ENCODE peak calls at places on chromosomes 11 and 22, in eight cellular contexts. One of them, this sample, is unnamed.

GRCh38 chr11:1205987-1206331 is 16.9 kb upstream of the MUC5B start:
- DNase-seq in stomach: no peak
- DNase-seq in cardiac muscle cell: no peak
- DNase-seq in tibial nerve: peak
- DNase-seq in right atrium auricular region: no peak
- DNase-seq in tibial artery: peak
- DNase-seq in left ventricle myocardium inferior: no peak
- DNase-seq in endodermal cell: no peak
- DNase-seq in this sample: no peak

GRCh38 chr11:103281301-103281700 is 172.1 kb downstream of the DYNC2H1 start:
- DNase-seq in stomach: no peak
- DNase-seq in cardiac muscle cell: no peak
- DNase-seq in tibial nerve: no peak
- DNase-seq in right atrium auricular region: no peak
- DNase-seq in tibial artery: no peak
- DNase-seq in left ventricle myocardium inferior: no peak
- DNase-seq in endodermal cell: no peak
- DNase-seq in this sample: no peak

GRCh38 chr22:23760056-23760455 is 2.7 kb upstream of the C22orf15 start:
- DNase-seq in stomach: no peak
- DNase-seq in cardiac muscle cell: no peak
- DNase-seq in tibial nerve: no peak
- DNase-seq in right atrium auricular region: no peak
- DNase-seq in tibial artery: no peak
- DNase-seq in left ventricle myocardium inferior: no peak
- DNase-seq in endodermal cell: no peak
- DNase-seq in this sample: no peak

GRCh38 chr11:1536065-1536843 is 35.8 kb downstream of the DUSP8 start:
- DNase-seq in stomach: no peak
- DNase-seq in cardiac muscle cell: no peak
- DNase-seq in tibial nerve: no peak
- DNase-seq in right atrium auricular region: no peak
- DNase-seq in tibial artery: no peak
- DNase-seq in left ventricle myocardium inferior: no peak
- DNase-seq in endodermal cell: no peak
- DNase-seq in this sample: no peak

GRCh38 chr22:37607912-37608476 is 640 bp upstream of the GGA1 start:
- DNase-seq in stomach: no peak
- DNase-seq in cardiac muscle cell: peak
- DNase-seq in tibial nerve: no peak
- DNase-seq in right atrium auricular region: no peak
- DNase-seq in tibial artery: no peak
- DNase-seq in left ventricle myocardium inferior: no peak
- DNase-seq in endodermal cell: peak
- DNase-seq in this sample: no peak

GRCh38 chr11:571802-572185 is 4.5 kb upstream of the PHRF1 start:
- DNase-seq in stomach: no peak
- DNase-seq in cardiac muscle cell: no peak
- DNase-seq in tibial nerve: no peak
- DNase-seq in right atrium auricular region: no peak
- DNase-seq in tibial artery: no peak
- DNase-seq in left ventricle myocardium inferior: no peak
- DNase-seq in endodermal cell: no peak
- DNase-seq in this sample: no peak

GRCh38 chr11:57873196-57873911 is 111.8 kb downstream of the CTNND1 start:
- DNase-seq in stomach: no peak
- DNase-seq in cardiac muscle cell: peak
- DNase-seq in tibial nerve: no peak
- DNase-seq in right atrium auricular region: no peak
- DNase-seq in tibial artery: no peak
- DNase-seq in left ventricle myocardium inferior: no peak
- DNase-seq in endodermal cell: no peak
- DNase-seq in this sample: no peak

GRCh38 chr11:62124186-62125113 is 639 bp downstream of the INCENP start:
- DNase-seq in stomach: no peak
- DNase-seq in cardiac muscle cell: peak
- DNase-seq in tibial nerve: no peak
- DNase-seq in right atrium auricular region: no peak
- DNase-seq in tibial artery: peak
- DNase-seq in left ventricle myocardium inferior: peak
- DNase-seq in endodermal cell: peak
- DNase-seq in this sample: no peak

GRCh38 chr22:31451709-31452571 is 37.7 kb downstream of the EIF4ENIF1 start:
- DNase-seq in stomach: no peak
- DNase-seq in cardiac muscle cell: peak
- DNase-seq in tibial nerve: no peak
- DNase-seq in right atrium auricular region: no peak
- DNase-seq in tibial artery: no peak
- DNase-seq in left ventricle myocardium inferior: no peak
- DNase-seq in endodermal cell: peak
- DNase-seq in this sample: peak

GRCh38 chr11:121741954-121742361 is 289.2 kb upstream of the SORL1-AS1 start:
- DNase-seq in stomach: no peak
- DNase-seq in cardiac muscle cell: peak
- DNase-seq in tibial nerve: peak
- DNase-seq in right atrium auricular region: peak
- DNase-seq in tibial artery: peak
- DNase-seq in left ventricle myocardium inferior: peak
- DNase-seq in endodermal cell: no peak
- DNase-seq in this sample: no peak

GRCh38 chr11:71218789-71219499 is 33.4 kb downstream of the SHANK2 start:
- DNase-seq in stomach: no peak
- DNase-seq in cardiac muscle cell: no peak
- DNase-seq in tibial nerve: no peak
- DNase-seq in right atrium auricular region: no peak
- DNase-seq in tibial artery: no peak
- DNase-seq in left ventricle myocardium inferior: no peak
- DNase-seq in endodermal cell: peak
- DNase-seq in this sample: no peak
- H3K4me3 ChIP-seq in stomach: no peak
- H3K4me3 ChIP-seq in cardiac muscle cell: no peak
- H3K4me3 ChIP-seq in tibial nerve: no peak
- H3K4me3 ChIP-seq in right atrium auricular region: no peak
- H3K4me3 ChIP-seq in tibial artery: no peak
- H3K4me3 ChIP-seq in left ventricle myocardium inferior: no peak
- H3K4me3 ChIP-seq in endodermal cell: no peak
- H3K4me3 ChIP-seq in this sample: no peak

DNA sequence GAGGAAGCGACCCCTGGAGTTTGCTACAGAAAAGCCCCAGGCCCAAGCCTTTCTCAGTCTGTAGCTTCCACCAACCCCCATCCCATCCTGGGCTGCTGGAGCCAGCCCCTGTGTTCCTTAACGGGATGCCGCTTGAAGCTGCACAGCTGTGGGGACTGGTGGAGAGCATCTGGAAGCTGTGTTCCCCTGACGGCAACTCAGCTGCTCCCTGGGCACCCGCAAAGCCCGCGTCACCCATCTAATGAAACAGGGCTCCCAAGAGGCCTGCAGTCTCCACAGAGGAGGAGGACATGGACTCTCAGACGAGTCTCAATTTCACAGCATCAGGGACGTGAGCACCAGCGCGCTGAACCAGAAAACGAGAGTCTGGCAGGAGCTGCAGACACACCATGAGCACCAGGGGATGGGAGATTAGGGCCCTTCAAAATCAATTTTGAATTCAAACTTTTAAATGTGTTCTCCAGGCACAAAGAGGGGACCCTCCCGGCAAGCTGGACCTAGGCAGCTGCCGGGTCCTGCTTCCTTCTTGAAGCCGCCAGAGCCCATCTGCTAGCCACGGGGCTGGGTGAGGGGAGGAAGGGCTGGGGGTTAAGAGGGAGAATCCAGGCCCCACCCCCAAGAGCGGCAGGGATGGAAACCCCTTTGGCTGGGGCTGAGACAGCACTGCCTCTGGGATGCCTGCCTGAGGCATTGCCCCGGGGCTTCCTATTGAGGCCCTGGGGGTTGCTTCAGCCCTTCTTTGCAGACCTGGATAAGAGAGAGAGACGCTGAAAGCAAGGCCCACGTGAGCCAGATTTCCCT is 21.0 kb downstream of the LMO1 start:
- DNase-seq in stomach: no peak
- DNase-seq in cardiac muscle cell: no peak
- DNase-seq in tibial nerve: no peak
- DNase-seq in right atrium auricular region: no peak
- DNase-seq in tibial artery: no peak
- DNase-seq in left ventricle myocardium inferior: no peak
- DNase-seq in endodermal cell: peak
- DNase-seq in this sample: no peak
- H3K4me3 ChIP-seq in stomach: no peak
- H3K4me3 ChIP-seq in cardiac muscle cell: no peak
- H3K4me3 ChIP-seq in tibial nerve: no peak
- H3K4me3 ChIP-seq in right atrium auricular region: no peak
- H3K4me3 ChIP-seq in tibial artery: no peak
- H3K4me3 ChIP-seq in left ventricle myocardium inferior: no peak
- H3K4me3 ChIP-seq in endodermal cell: no peak
- H3K4me3 ChIP-seq in this sample: no peak

GRCh38 chr11:95229199-95230053 is 1.6 kb downstream of the SESN3 start:
- DNase-seq in stomach: no peak
- DNase-seq in cardiac muscle cell: peak
- DNase-seq in tibial nerve: no peak
- DNase-seq in right atrium auricular region: no peak
- DNase-seq in tibial artery: no peak
- DNase-seq in left ventricle myocardium inferior: no peak
- DNase-seq in endodermal cell: no peak
- DNase-seq in this sample: peak
- H3K4me3 ChIP-seq in stomach: peak
- H3K4me3 ChIP-seq in cardiac muscle cell: peak
- H3K4me3 ChIP-seq in tibial nerve: peak
- H3K4me3 ChIP-seq in right atrium auricular region: peak
- H3K4me3 ChIP-seq in tibial artery: peak
- H3K4me3 ChIP-seq in left ventricle myocardium inferior: peak
- H3K4me3 ChIP-seq in endodermal cell: peak
- H3K4me3 ChIP-seq in this sample: peak

GRCh38 chr11:71999360-71999759 is 651 bp downstream of the IL18BP start:
- DNase-seq in stomach: peak
- DNase-seq in cardiac muscle cell: peak
- DNase-seq in tibial nerve: no peak
- DNase-seq in right atrium auricular region: no peak
- DNase-seq in tibial artery: no peak
- DNase-seq in left ventricle myocardium inferior: no peak
- DNase-seq in endodermal cell: no peak
- DNase-seq in this sample: no peak
- H3K4me3 ChIP-seq in stomach: peak
- H3K4me3 ChIP-seq in cardiac muscle cell: no peak
- H3K4me3 ChIP-seq in tibial nerve: peak
- H3K4me3 ChIP-seq in right atrium auricular region: no peak
- H3K4me3 ChIP-seq in tibial artery: peak
- H3K4me3 ChIP-seq in left ventricle myocardium inferior: peak
- H3K4me3 ChIP-seq in endodermal cell: no peak
- H3K4me3 ChIP-seq in this sample: peak

GRCh38 chr11:11620251-11620965 is 1.4 kb downstream of the GALNT18 start:
- DNase-seq in stomach: peak
- DNase-seq in cardiac muscle cell: no peak
- DNase-seq in tibial nerve: no peak
- DNase-seq in right atrium auricular region: peak
- DNase-seq in tibial artery: peak
- DNase-seq in left ventricle myocardium inferior: peak
- DNase-seq in endodermal cell: peak
- DNase-seq in this sample: no peak
- H3K4me3 ChIP-seq in stomach: peak
- H3K4me3 ChIP-seq in cardiac muscle cell: peak
- H3K4me3 ChIP-seq in tibial nerve: peak
- H3K4me3 ChIP-seq in right atrium auricular region: peak
- H3K4me3 ChIP-seq in tibial artery: peak
- H3K4me3 ChIP-seq in left ventricle myocardium inferior: peak
- H3K4me3 ChIP-seq in endodermal cell: peak
- H3K4me3 ChIP-seq in this sample: peak

GRCh38 chr11:122981388-122982264 is at the start of gene BSX:
- DNase-seq in stomach: peak
- DNase-seq in cardiac muscle cell: peak
- DNase-seq in tibial nerve: no peak
- DNase-seq in right atrium auricular region: no peak
- DNase-seq in tibial artery: no peak
- DNase-seq in left ventricle myocardium inferior: peak
- DNase-seq in endodermal cell: peak
- DNase-seq in this sample: peak
- H3K4me3 ChIP-seq in stomach: no peak
- H3K4me3 ChIP-seq in cardiac muscle cell: no peak
- H3K4me3 ChIP-seq in tibial nerve: no peak
- H3K4me3 ChIP-seq in right atrium auricular region: no peak
- H3K4me3 ChIP-seq in tibial artery: no peak
- H3K4me3 ChIP-seq in left ventricle myocardium inferior: peak
- H3K4me3 ChIP-seq in endodermal cell: no peak
- H3K4me3 ChIP-seq in this sample: no peak

DNA sequence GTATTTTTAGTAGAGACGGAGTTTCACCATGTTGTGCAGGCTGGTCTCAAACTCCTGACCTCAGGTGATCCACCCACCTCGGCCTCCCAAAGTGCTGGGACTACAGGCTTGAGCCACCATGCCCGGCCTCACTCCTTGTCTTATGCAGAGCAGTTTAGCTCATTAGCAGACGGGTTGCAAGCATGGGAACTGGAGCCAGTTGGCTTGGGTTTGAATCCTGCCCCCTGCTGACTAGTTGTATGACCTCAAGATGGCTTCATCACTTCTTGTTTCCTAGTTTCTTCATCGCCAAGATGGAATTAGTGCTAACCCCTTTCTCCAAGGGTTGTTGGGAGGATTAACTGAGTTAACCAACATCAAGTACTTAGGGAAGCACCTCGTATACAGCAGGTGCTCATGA is 23.4 kb upstream of the RASD2 start:
- DNase-seq in stomach: no peak
- DNase-seq in cardiac muscle cell: no peak
- DNase-seq in tibial nerve: no peak
- DNase-seq in right atrium auricular region: no peak
- DNase-seq in tibial artery: no peak
- DNase-seq in left ventricle myocardium inferior: no peak
- DNase-seq in endodermal cell: peak
- DNase-seq in this sample: no peak
- H3K4me3 ChIP-seq in stomach: no peak
- H3K4me3 ChIP-seq in cardiac muscle cell: no peak
- H3K4me3 ChIP-seq in tibial nerve: no peak
- H3K4me3 ChIP-seq in right atrium auricular region: no peak
- H3K4me3 ChIP-seq in tibial artery: no peak
- H3K4me3 ChIP-seq in left ventricle myocardium inferior: no peak
- H3K4me3 ChIP-seq in endodermal cell: no peak
- H3K4me3 ChIP-seq in this sample: no peak

GRCh38 chr11:34493468-34493867 is 20.1 kb downstream of the ELF5 start:
- DNase-seq in stomach: no peak
- DNase-seq in cardiac muscle cell: no peak
- DNase-seq in tibial nerve: no peak
- DNase-seq in right atrium auricular region: no peak
- DNase-seq in tibial artery: no peak
- DNase-seq in left ventricle myocardium inferior: no peak
- DNase-seq in endodermal cell: no peak
- DNase-seq in this sample: no peak
- H3K4me3 ChIP-seq in stomach: no peak
- H3K4me3 ChIP-seq in cardiac muscle cell: no peak
- H3K4me3 ChIP-seq in tibial nerve: no peak
- H3K4me3 ChIP-seq in right atrium auricular region: no peak
- H3K4me3 ChIP-seq in tibial artery: no peak
- H3K4me3 ChIP-seq in left ventricle myocardium inferior: no peak
- H3K4me3 ChIP-seq in endodermal cell: no peak
- H3K4me3 ChIP-seq in this sample: no peak